ENCODE peak calls at places on chromosomes 16 and 17, in nine cellular contexts. M is CD4-positive, alpha-beta memory T cell; K is left ventricle myocardium inferior; E is neural progenitor cell; Z is suprapubic skin; V is psoas muscle; D is HL-60; H is H9; W is spleen. Y is an unnamed sample.

GRCh38 chr17:26818736-26819135 is 475.2 kb upstream of the WSB1 start:
- DNase-seq in Z (no peak), W (no peak), M (no peak), H (no peak), E (peak), V (no peak), K (no peak), D (no peak), Y (no peak)

GRCh38 chr16:62194828-62195227 is 158.6 kb upstream of the CDH8 start:
- DNase-seq in D (no peak), H (no peak), V (no peak), W (no peak), E (no peak), K (no peak), Z (no peak), M (no peak), Y (no peak)

GRCh38 chr16:22678311-22678710 is 135.7 kb upstream of the HS3ST2 start:
- DNase-seq in W (no peak), Z (no peak), V (no peak), M (no peak), H (peak), K (no peak), E (no peak), D (no peak), Y (no peak)

GRCh38 chr16:71658771-71659170 is 32.8 kb downstream of the MARVELD3 start:
- DNase-seq in V (no peak), D (no peak), W (no peak), K (no peak), E (no peak), M (no peak), H (no peak), Z (no peak), Y (no peak)

GRCh38 chr16:55471448-55472097 is 7.4 kb upstream of the MMP2 start:
- DNase-seq in Z (no peak), M (no peak), D (no peak), H (no peak), W (no peak), K (no peak), E (no peak), V (no peak), Y (no peak)

GRCh38 chr17:42408076-42408475 is 15.0 kb downstream of the CAVIN1 start:
- DNase-seq in Z (no peak), D (no peak), K (peak), H (peak), V (no peak), M (no peak), E (no peak), W (no peak), Y (peak)

GRCh38 chr16:74296120-74296464 is 522 bp upstream of the PSMD7 start:
- DNase-seq in V (no peak), M (no peak), D (peak), Z (no peak), H (no peak), E (no peak), W (no peak), K (no peak), Y (no peak)

GRCh38 chr17:42315402-42316156 is 27.3 kb downstream of the STAT5A start:
- DNase-seq in V (no peak), K (no peak), H (no peak), Z (no peak), D (no peak), W (peak), M (peak), E (no peak), Y (no peak)

GRCh38 chr17:7380855-7381683 is at the start of gene TNK1:
- DNase-seq in K (peak), H (peak), V (peak), D (no peak), Z (peak), W (peak), M (no peak), E (peak), Y (peak)

GRCh38 chr17:74373838-74374606 is 6.7 kb downstream of the GPR142 start:
- DNase-seq in E (no peak), M (no peak), W (no peak), Z (no peak), V (no peak), D (no peak), K (peak), H (no peak), Y (peak)

GRCh38 chr17:45221997-45222272 is 250 bp downstream of the FMNL1 start:
- DNase-seq in Z (no peak), W (peak), E (peak), K (no peak), D (no peak), V (no peak), M (peak), H (no peak), Y (peak)

GRCh38 chr16:87025681-87026080 is 291.5 kb downstream of the C16orf95 start:
- DNase-seq in W (no peak), Z (no peak), M (no peak), K (no peak), V (no peak), D (no peak), E (no peak), H (no peak), Y (no peak)

GRCh38 chr16:86578056-86578455 is 293 bp upstream of the FOXL1 start:
- DNase-seq in K (no peak), M (no peak), H (no peak), D (no peak), V (no peak), Z (no peak), E (no peak), W (no peak), Y (no peak)

GRCh38 chr16:4376126-4376819 is 4.6 kb downstream of the VASN start:
- DNase-seq in D (no peak), W (peak), M (no peak), H (no peak), K (peak), V (peak), Z (peak), E (peak), Y (peak)

GRCh38 chr17:30236297-30236624 is 764 bp upstream of the SLC6A4 start:
- DNase-seq in K (no peak), W (peak), M (no peak), D (no peak), H (no peak), E (no peak), Z (no peak), V (no peak), Y (no peak)

GRCh38 chr16:52203096-52203495 is 343.8 kb downstream of the TOX3 start:
- DNase-seq in Z (no peak), V (no peak), D (no peak), M (no peak), K (no peak), W (no peak), H (no peak), E (no peak), Y (no peak)

GRCh38 chr17:31820691-31821435 is 38.2 kb downstream of the COPRS start:
- DNase-seq in V (no peak), M (no peak), K (no peak), D (no peak), W (no peak), Z (no peak), H (no peak), E (no peak), Y (no peak)

GRCh38 chr16:9528680-9529079 is 437.2 kb downstream of the HAPSTR1 start:
- DNase-seq in V (no peak), E (no peak), W (no peak), D (no peak), H (no peak), Z (no peak), K (no peak), M (no peak), Y (no peak)

GRCh38 chr16:23072084-23072599 is 77.1 kb downstream of the USP31 start:
- DNase-seq in K (peak), Z (peak), W (no peak), E (no peak), M (no peak), V (peak), D (no peak), H (no peak), Y (peak)

GRCh38 chr16:1131378-1131994 is 21.4 kb upstream of the CACNA1H start:
- DNase-seq in Z (no peak), H (no peak), K (no peak), V (no peak), E (no peak), W (no peak), D (no peak), M (no peak), Y (no peak)

GRCh38 chr17:74430706-74431567 is 951 bp upstream of the GPRC5C start:
- DNase-seq in Z (peak), K (peak), D (peak), W (peak), M (no peak), H (peak), V (peak), E (peak), Y (peak)

GRCh38 chr16:70703041-70703834 is 17.4 kb upstream of the MTSS2 start:
- DNase-seq in K (peak), V (peak), M (no peak), H (peak), W (no peak), E (peak), Z (no peak), D (no peak), Y (peak)

GRCh38 chr16:79668502-79668901 is 68.0 kb upstream of the MAF start:
- DNase-seq in E (no peak), M (no peak), K (no peak), Z (no peak), V (no peak), W (no peak), D (no peak), H (no peak), Y (no peak)

GRCh38 chr16:22092143-22092933 is at the start of gene VWA3A:
- DNase-seq in E (peak), M (no peak), W (no peak), D (no peak), K (no peak), V (no peak), Z (no peak), H (peak), Y (no peak)

GRCh38 chr16:3401719-3402397 is 843 bp downstream of the ZNF174 start:
- DNase-seq in E (peak), V (no peak), K (no peak), Z (no peak), M (no peak), W (peak), H (peak), D (peak), Y (no peak)

GRCh38 chr16:74034862-74035261 is 261.8 kb upstream of the PSMD7 start:
- DNase-seq in D (peak), K (no peak), M (no peak), Z (no peak), W (no peak), V (no peak), E (peak), H (no peak), Y (no peak)

GRCh38 chr16:1090620-1091587 is 5.1 kb downstream of the C1QTNF8 start:
- DNase-seq in K (peak), D (no peak), Z (no peak), E (no peak), W (no peak), H (no peak), M (no peak), V (peak), Y (peak)

GRCh38 chr17:19867094-19867653 is 562 bp downstream of the ULK2 start:
- DNase-seq in Z (no peak), M (peak), D (peak), K (peak), W (peak), E (peak), V (peak), H (peak), Y (peak)

DNA sequence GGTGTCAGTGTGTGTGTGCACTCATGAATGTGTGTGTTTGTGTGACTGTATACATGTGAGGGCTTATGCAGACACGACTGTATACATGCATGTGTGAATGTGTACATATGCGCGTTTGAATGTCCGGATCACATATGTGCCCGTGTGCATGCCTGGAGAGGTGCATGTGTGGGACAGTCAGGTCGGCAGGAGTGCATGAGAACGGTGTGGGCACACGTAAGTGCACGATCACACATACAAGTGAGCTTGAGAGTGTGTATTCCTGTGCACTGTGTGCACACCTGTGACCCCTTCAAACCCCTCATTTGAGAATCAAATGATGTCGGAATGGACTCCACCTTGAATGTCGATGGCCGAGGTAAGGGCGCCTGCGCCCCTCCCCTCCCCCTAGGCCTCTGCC is 694 bp upstream of the NGFR start:
- DNase-seq in D (no peak), K (no peak), E (no peak), V (no peak), M (no peak), W (no peak), Z (no peak), H (no peak), Y (no peak)
- H3K27ac ChIP-seq in D (no peak), K (no peak), E (no peak), V (no peak), M (no peak), W (no peak), Z (no peak), H (no peak), Y (no peak)

GRCh38 chr16:57995721-57996405 is 4.6 kb downstream of the ZNF319 start:
- DNase-seq in W (peak), K (no peak), H (no peak), D (no peak), V (no peak), M (no peak), Z (peak), E (no peak), Y (no peak)
- H3K27ac ChIP-seq in W (no peak), K (no peak), H (no peak), D (no peak), V (no peak), M (peak), Z (no peak), E (no peak), Y (no peak)

GRCh38 chr17:64634217-64634616 is 27.9 kb downstream of the SMURF2 start:
- DNase-seq in H (no peak), Z (no peak), W (no peak), K (no peak), M (no peak), V (no peak), E (no peak), D (no peak), Y (no peak)

GRCh38 chr17:64630309-64631223 is 31.5 kb downstream of the SMURF2 start:
- DNase-seq in M (no peak), V (no peak), E (no peak), D (peak), H (no peak), W (no peak), Z (no peak), K (no peak), Y (no peak)

GRCh38 chr17:64632606-64633005 is 29.5 kb downstream of the SMURF2 start:
- DNase-seq in H (no peak), Z (no peak), D (no peak), V (no peak), W (no peak), M (no peak), K (no peak), E (no peak), Y (no peak)

GRCh38 chr17:64628641-64629040 is 33.5 kb downstream of the SMURF2 start:
- DNase-seq in V (no peak), K (no peak), H (no peak), W (no peak), D (no peak), Z (no peak), M (no peak), E (no peak), Y (no peak)

DNA sequence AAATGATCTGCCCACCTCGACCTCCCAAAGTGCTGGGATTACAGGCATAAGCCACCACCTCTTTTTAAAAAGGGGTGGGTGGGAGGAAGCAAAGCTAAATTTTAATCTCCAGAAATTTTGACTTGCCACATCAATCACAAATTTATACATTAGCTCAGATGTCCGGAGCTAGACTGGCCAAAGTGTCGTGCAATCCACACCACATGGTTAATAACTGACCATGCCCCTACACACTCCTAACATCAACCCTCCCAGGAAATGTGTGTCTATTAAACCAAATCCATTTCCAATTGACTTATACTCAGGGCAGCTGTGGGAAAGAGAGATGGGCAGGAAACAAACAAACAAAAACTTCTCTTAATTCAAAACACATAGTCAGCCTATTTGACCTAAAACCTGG is 29.9 kb downstream of the SMURF2 start:
- DNase-seq in K (no peak), V (no peak), M (no peak), H (no peak), E (no peak), Z (no peak), D (no peak), W (no peak), Y (no peak)
- H3K27ac ChIP-seq in K (no peak), V (no peak), M (no peak), H (no peak), E (no peak), Z (no peak), D (no peak), W (no peak), Y (no peak)

GRCh38 chr16:14320406-14320805 is 249.3 kb downstream of the MRTFB start:
- DNase-seq in H (no peak), W (no peak), K (no peak), Z (no peak), V (no peak), E (no peak), D (no peak), M (no peak), Y (no peak)
- H3K27ac ChIP-seq in H (no peak), W (no peak), K (peak), Z (no peak), V (peak), E (no peak), D (no peak), M (no peak), Y (peak)

DNA sequence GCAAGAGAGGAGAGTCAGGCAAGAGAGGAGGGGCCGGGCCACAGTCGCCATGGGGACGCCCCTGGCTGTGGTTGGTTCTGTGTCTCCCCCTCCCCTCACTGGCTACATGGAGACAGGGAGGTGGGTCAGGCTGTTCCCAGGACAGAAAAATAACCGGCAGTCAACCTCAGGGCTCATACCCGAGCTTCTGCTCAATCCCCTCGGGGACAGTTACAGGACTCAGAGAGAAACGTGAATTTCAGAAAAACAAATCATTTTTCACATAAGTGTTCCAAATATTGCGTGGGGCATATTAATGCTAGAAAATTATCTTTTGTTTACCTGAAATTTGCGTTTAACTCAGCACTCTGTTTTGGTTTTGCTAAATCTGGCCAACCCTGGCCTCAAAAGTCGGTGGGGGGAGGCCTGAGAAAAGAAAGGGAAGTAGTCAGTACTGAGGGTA is 22.2 kb upstream of the CPSF4L start:
- DNase-seq in E (peak), D (no peak), H (peak), W (no peak), Z (no peak), V (no peak), K (no peak), M (no peak), Y (no peak)
- H3K27ac ChIP-seq in E (no peak), D (no peak), H (no peak), W (no peak), Z (no peak), V (no peak), K (peak), M (no peak), Y (no peak)